ENCODE peak calls at places on chromosomes 7 and 10, in eight cellular contexts. F is dorsolateral prefrontal cortex; U is cardiac muscle cell; Y is HepG2; R is adrenal gland; D is CD8-positive, alpha-beta memory T cell; P is CD4-positive, alpha-beta T cell; O is ovary. W is an unnamed sample.

GRCh38 chr7:27209933-27210440 is 10.1 kb upstream of the HOXA13 start:
- DNase-seq in F (no peak), Y (no peak), O (no peak), P (no peak), R (no peak), U (no peak), D (no peak), W (no peak)

GRCh38 chr10:131519723-131520122 is 208.2 kb upstream of the TCERG1L start:
- DNase-seq in P (no peak), Y (no peak), O (no peak), R (no peak), F (no peak), D (no peak), U (no peak), W (no peak)

GRCh38 chr10:116170815-116171250 is 102.2 kb downstream of the GFRA1 start:
- DNase-seq in U (peak), O (no peak), D (no peak), Y (no peak), R (no peak), P (no peak), F (no peak), W (no peak)

GRCh38 chr10:122114156-122114747 is 125.3 kb downstream of the TACC2 start:
- DNase-seq in R (peak), F (no peak), Y (no peak), D (no peak), P (no peak), U (no peak), O (no peak), W (no peak)

GRCh38 chr10:70761031-70761601 is 24.1 kb downstream of the TBATA start:
- DNase-seq in P (no peak), U (peak), D (no peak), Y (no peak), F (no peak), R (no peak), O (peak), W (no peak)

GRCh38 chr7:120877706-120878105 is 19.8 kb upstream of the TSPAN12 start:
- DNase-seq in P (no peak), O (no peak), R (no peak), D (no peak), F (no peak), Y (no peak), U (no peak), W (no peak)

GRCh38 chr7:112362796-112363195 is 87.5 kb upstream of the IFRD1 start:
- DNase-seq in F (no peak), U (peak), R (no peak), P (no peak), D (no peak), Y (no peak), O (no peak), W (no peak)

GRCh38 chr10:130764651-130765050 is 546.9 kb downstream of the TCERG1L start:
- DNase-seq in Y (no peak), F (no peak), R (no peak), O (no peak), U (no peak), P (no peak), D (no peak), W (no peak)

GRCh38 chr10:1333981-1334380 is 277.8 kb downstream of the WDR37 start:
- DNase-seq in R (no peak), D (no peak), O (no peak), F (no peak), P (no peak), U (no peak), Y (no peak), W (no peak)

GRCh38 chr7:151060416-151061234 is 1.2 kb downstream of the SLC4A2 start:
- DNase-seq in R (peak), Y (peak), P (no peak), U (peak), O (peak), F (no peak), D (no peak), W (peak)

GRCh38 chr10:3779146-3779707 is 5.8 kb downstream of the KLF6 start:
- DNase-seq in Y (no peak), P (no peak), F (no peak), R (no peak), O (no peak), U (peak), D (no peak), W (peak)

GRCh38 chr10:17905491-17905890 is 46.2 kb upstream of the SLC39A12 start:
- DNase-seq in U (no peak), Y (no peak), F (no peak), O (no peak), R (no peak), D (no peak), P (no peak), W (no peak)

GRCh38 chr10:14459670-14460069 is 128.9 kb upstream of the FRMD4A start:
- DNase-seq in F (no peak), U (peak), O (no peak), P (no peak), R (no peak), Y (no peak), D (no peak), W (no peak)

GRCh38 chr10:72200883-72201282 is 14.9 kb upstream of the ANAPC16 start:
- DNase-seq in Y (no peak), D (no peak), R (no peak), U (no peak), P (no peak), F (no peak), O (no peak), W (no peak)

GRCh38 chr10:63438506-63439498 is 27.0 kb downstream of the JMJD1C start:
- DNase-seq in O (no peak), P (no peak), Y (no peak), F (no peak), R (no peak), U (peak), D (no peak), W (no peak)

GRCh38 chr10:1242975-1243374 is 186.8 kb downstream of the WDR37 start:
- DNase-seq in R (no peak), F (no peak), P (no peak), Y (no peak), D (no peak), U (no peak), O (no peak), W (no peak)

GRCh38 chr7:24372973-24373372 is 89.0 kb downstream of the NPY start:
- DNase-seq in U (no peak), D (no peak), O (no peak), F (no peak), Y (no peak), P (no peak), R (no peak), W (no peak)

GRCh38 chr10:114470956-114471905 is 66.9 kb upstream of the AFAP1L2 start:
- DNase-seq in D (peak), U (peak), R (peak), Y (peak), F (peak), O (peak), P (peak), W (peak)

GRCh38 chr10:132589015-132589414 is 51.4 kb downstream of the INPP5A start:
- DNase-seq in P (no peak), D (no peak), F (no peak), Y (no peak), R (no peak), O (no peak), U (no peak), W (no peak)

GRCh38 chr10:132679217-132679595 is 106.7 kb downstream of the NKX6-2 start:
- DNase-seq in U (no peak), Y (no peak), F (peak), O (peak), R (no peak), D (no peak), P (no peak), W (no peak)

GRCh38 chr7:7051221-7051877 is 131.0 kb upstream of the C1GALT1 start:
- DNase-seq in O (no peak), Y (no peak), F (no peak), U (peak), R (no peak), D (no peak), P (no peak), W (peak)

GRCh38 chr7:4235596-4235995 is 446.5 kb upstream of the FOXK1 start:
- DNase-seq in U (no peak), R (no peak), P (no peak), Y (peak), O (no peak), F (no peak), D (no peak), W (no peak)

GRCh38 chr7:104541897-104542296 is 213.5 kb downstream of the LHFPL3 start:
- DNase-seq in P (no peak), Y (no peak), O (no peak), R (no peak), U (no peak), F (no peak), D (no peak), W (no peak)

GRCh38 chr10:74988055-74988773 is 123.2 kb upstream of the SAMD8 start:
- DNase-seq in U (peak), Y (no peak), D (no peak), R (no peak), F (no peak), O (no peak), P (no peak), W (no peak)

GRCh38 chr7:44290250-44290616 is 35.2 kb downstream of the CAMK2B start:
- DNase-seq in F (peak), P (no peak), U (no peak), Y (no peak), R (peak), D (no peak), O (peak), W (no peak)

GRCh38 chr10:110865804-110866482 is 5.8 kb upstream of the PDCD4 start:
- DNase-seq in Y (no peak), F (no peak), O (no peak), D (no peak), P (no peak), R (no peak), U (no peak), W (no peak)

GRCh38 chr10:102752934-102753664 is 9.4 kb downstream of the WBP1L start:
- DNase-seq in Y (peak), D (no peak), U (peak), O (no peak), P (no peak), R (no peak), F (no peak), W (no peak)

GRCh38 chr10:31171402-31172120 is 139.9 kb upstream of the ZNF438 start:
- DNase-seq in R (no peak), F (no peak), O (no peak), P (no peak), U (no peak), D (no peak), Y (no peak), W (no peak)

GRCh38 chr10:11724938-11725776 is 17.0 kb upstream of the ECHDC3 start:
- DNase-seq in Y (peak), D (no peak), F (no peak), R (peak), P (no peak), O (no peak), U (peak), W (peak)

GRCh38 chr7:94129443-94130140 is 125.4 kb upstream of the BET1 start:
- DNase-seq in U (peak), O (no peak), P (no peak), F (no peak), Y (peak), R (no peak), D (no peak), W (no peak)

GRCh38 chr10:100238429-100238828 is 9.0 kb upstream of the CHUK start:
- DNase-seq in F (no peak), U (no peak), P (no peak), R (no peak), Y (no peak), D (no peak), O (no peak), W (no peak)

GRCh38 chr10:101373063-101373462 is 19.1 kb downstream of the BTRC start:
- DNase-seq in R (no peak), P (no peak), O (no peak), U (no peak), D (no peak), F (no peak), Y (no peak), W (no peak)
- H3K27ac ChIP-seq in R (no peak), P (no peak), O (no peak), U (no peak), D (no peak), F (no peak), Y (no peak), W (no peak)

GRCh38 chr7:155306677-155307470 is 9.2 kb downstream of the INSIG1 start:
- DNase-seq in P (no peak), U (no peak), Y (no peak), R (no peak), O (no peak), F (no peak), D (no peak), W (no peak)

GRCh38 chr7:155303897-155304296 is 6.2 kb downstream of the INSIG1 start:
- DNase-seq in R (peak), U (no peak), Y (no peak), D (no peak), O (no peak), F (no peak), P (no peak), W (no peak)

GRCh38 chr7:155303039-155303593 is 5.4 kb downstream of the INSIG1 start:
- DNase-seq in F (no peak), O (no peak), D (no peak), P (no peak), R (no peak), Y (no peak), U (no peak), W (no peak)

GRCh38 chr7:155308330-155309020 is 10.8 kb downstream of the INSIG1 start:
- DNase-seq in P (no peak), F (no peak), Y (no peak), O (no peak), U (no peak), R (no peak), D (no peak), W (no peak)

GRCh38 chr7:155305251-155305904 is 7.7 kb downstream of the INSIG1 start:
- DNase-seq in P (no peak), R (no peak), O (no peak), U (no peak), Y (no peak), D (no peak), F (no peak), W (no peak)
- H3K27ac ChIP-seq in P (no peak), R (no peak), O (no peak), U (peak), Y (no peak), D (no peak), F (no peak), W (no peak)

GRCh38 chr10:92146072-92146471 is 144.8 kb downstream of the CPEB3 start:
- DNase-seq in R (no peak), O (no peak), P (no peak), F (no peak), U (no peak), Y (no peak), D (no peak), W (no peak)
- H3K27ac ChIP-seq in R (peak), O (peak), P (no peak), F (no peak), U (no peak), Y (no peak), D (no peak), W (no peak)

GRCh38 chr7:135492151-135492550 is 17.8 kb downstream of the CNOT4 start:
- DNase-seq in P (no peak), U (no peak), O (no peak), D (no peak), R (no peak), F (no peak), Y (no peak), W (no peak)
- H3K27ac ChIP-seq in P (no peak), U (no peak), O (no peak), D (no peak), R (no peak), F (no peak), Y (no peak), W (no peak)